ENCODE peak calls at places on chromosome 3, in five cellular contexts. X is HCT116, N is HepG2, I is K562, Z is GM12878. C is an unnamed sample.

GRCh38 chr3:36876181-36876936 is 68.5 kb downstream of the TRANK1 start:
- DNase-seq in I (peak), N (no peak), Z (peak), X (no peak), C (no peak)

GRCh38 chr3:184582583-184582982 is 21.0 kb downstream of the EPHB3 start:
- DNase-seq in I (no peak), X (no peak), N (no peak), Z (no peak), C (no peak)

GRCh38 chr3:153244961-153245360 is 82.9 kb downstream of the RAP2B start:
- DNase-seq in X (no peak), Z (no peak), I (no peak), N (no peak), C (no peak)

GRCh38 chr3:106510206-106510605 is 641.4 kb upstream of the CBLB start:
- DNase-seq in I (no peak), Z (no peak), N (no peak), X (no peak), C (no peak)

GRCh38 chr3:10814623-10815022 is 1.4 kb upstream of the SLC6A11 start:
- DNase-seq in Z (no peak), I (no peak), X (no peak), N (no peak), C (no peak)

GRCh38 chr3:140636452-140637138 is 41.3 kb upstream of the TRIM42 start:
- DNase-seq in X (no peak), I (no peak), Z (no peak), N (no peak), C (no peak)

GRCh38 chr3:101495552-101495951 is 17.5 kb downstream of the SENP7 start:
- DNase-seq in X (no peak), N (no peak), I (no peak), Z (no peak), C (no peak)

GRCh38 chr3:192573240-192573639 is 154.1 kb downstream of the FGF12 start:
- DNase-seq in I (no peak), Z (no peak), N (no peak), X (no peak), C (no peak)

GRCh38 chr3:118332699-118333098 is 701.9 kb downstream of the IGSF11 start:
- DNase-seq in Z (no peak), X (no peak), I (no peak), N (no peak), C (no peak)

GRCh38 chr3:66582721-66583141 is 81.9 kb upstream of the LRIG1 start:
- DNase-seq in Z (peak), I (no peak), N (no peak), X (no peak), C (no peak)

GRCh38 chr3:49856181-49857005 is at the start of gene TRAIP:
- DNase-seq in Z (peak), N (peak), I (peak), X (peak), C (peak)

GRCh38 chr3:76231258-76231657 is 445.9 kb upstream of the ZNF717 start:
- DNase-seq in X (no peak), I (no peak), N (no peak), Z (no peak), C (no peak)

GRCh38 chr3:120284702-120285507 is at the start of gene GPR156:
- DNase-seq in X (no peak), Z (no peak), I (peak), N (no peak), C (peak)

GRCh38 chr3:182925330-182925943 is 54.9 kb downstream of the DCUN1D1 start:
- DNase-seq in I (no peak), Z (peak), N (no peak), X (no peak), C (no peak)

GRCh38 chr3:104632947-104633346 is 733.8 kb upstream of the ALCAM start:
- DNase-seq in X (no peak), I (no peak), N (no peak), Z (no peak), C (no peak)

GRCh38 chr3:39287216-39287858 is 7.5 kb upstream of the CX3CR1 start:
- DNase-seq in Z (no peak), I (peak), X (no peak), N (no peak), C (no peak)

GRCh38 chr3:122974764-122975162 is 52.8 kb downstream of the SEMA5B start:
- DNase-seq in Z (no peak), X (no peak), I (no peak), N (no peak), C (no peak)

DNA sequence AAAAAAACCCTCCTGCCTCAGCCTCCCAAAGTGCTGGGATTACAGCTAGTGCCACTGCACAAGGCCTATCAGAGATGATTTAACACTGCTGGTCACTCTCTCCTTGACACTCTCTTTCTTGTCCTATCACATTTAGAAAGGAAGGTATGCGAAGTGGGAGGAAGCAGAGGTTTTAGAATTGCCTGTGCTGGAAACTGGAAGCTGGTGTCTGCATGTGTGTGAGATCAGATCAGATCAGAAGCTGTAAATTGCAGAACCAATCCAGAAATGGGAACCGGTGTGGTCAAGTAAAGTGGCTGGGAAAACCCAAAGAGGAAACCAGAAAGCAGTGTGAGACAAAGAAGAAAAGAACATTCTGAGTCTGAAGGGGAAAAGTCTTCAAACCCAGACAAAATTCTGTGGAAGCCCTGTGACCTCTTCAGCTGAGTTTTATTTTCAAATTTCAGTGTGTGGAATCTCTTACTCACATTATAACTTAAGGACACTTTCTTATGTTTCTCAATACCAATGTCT is 2.8 kb downstream of the EFHB start:
- DNase-seq in X (no peak), I (no peak), N (no peak), Z (peak), C (no peak)
- TF ChIP-seq YY1 in X (no peak), I (no peak), N (no peak), Z (no peak), C (no peak)

GRCh38 chr3:72348357-72348756 is 499.9 kb downstream of the SHQ1 start:
- DNase-seq in N (no peak), Z (no peak), I (no peak), X (no peak), C (no peak)

GRCh38 chr3:72347819-72348319 is 500.4 kb downstream of the SHQ1 start:
- DNase-seq in X (no peak), N (no peak), Z (peak), I (no peak), C (no peak)

GRCh38 chr3:72345980-72346379 is 502.3 kb downstream of the SHQ1 start:
- DNase-seq in X (no peak), N (no peak), I (no peak), Z (no peak), C (no peak)

GRCh38 chr3:72345237-72345878 is 502.9 kb downstream of the SHQ1 start:
- DNase-seq in Z (no peak), N (no peak), X (no peak), I (no peak), C (no peak)

DNA sequence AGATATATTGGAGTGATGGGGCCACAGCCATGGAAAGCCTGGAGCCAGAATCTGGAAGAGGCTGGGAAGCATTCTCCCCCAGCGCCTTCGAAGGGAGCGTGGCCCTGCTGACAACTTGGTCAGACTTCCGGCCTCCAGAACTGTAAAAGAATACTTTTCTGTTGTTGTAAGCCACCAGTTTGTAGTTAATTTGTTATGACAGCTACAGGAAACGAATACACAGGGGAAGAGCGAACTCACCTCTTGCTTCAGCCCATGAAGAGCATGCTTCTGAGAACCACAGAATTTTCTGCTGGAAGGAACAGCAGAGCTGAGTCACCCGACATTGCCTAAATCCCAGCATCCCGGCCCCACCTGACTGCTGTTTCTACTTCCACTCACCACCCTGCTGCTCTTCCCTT is 501.7 kb downstream of the SHQ1 start:
- DNase-seq in I (no peak), Z (no peak), N (no peak), X (no peak), C (no peak)
- TF ChIP-seq JUND in I (no peak), Z (no peak), N (no peak), X (no peak), C (peak)

GRCh38 chr3:111695584-111696213 is 100.6 kb upstream of the ZBED2 start:
- DNase-seq in X (no peak), Z (no peak), I (no peak), N (peak), C (no peak)

GRCh38 chr3:111690242-111690641 is 95.1 kb upstream of the ZBED2 start:
- DNase-seq in X (no peak), N (no peak), I (no peak), Z (no peak), C (no peak)

GRCh38 chr3:111694471-111694870 is 99.3 kb upstream of the ZBED2 start:
- DNase-seq in N (no peak), X (no peak), Z (no peak), I (no peak), C (no peak)

GRCh38 chr3:111691293-111691909 is 96.3 kb upstream of the ZBED2 start:
- DNase-seq in Z (no peak), X (no peak), N (peak), I (no peak), C (peak)

GRCh38 chr3:111692593-111693552 is 97.7 kb upstream of the ZBED2 start:
- DNase-seq in N (no peak), X (no peak), I (no peak), Z (no peak), C (no peak)
- TF ChIP-seq YY1 in N (no peak), X (no peak), I (no peak), Z (no peak), C (no peak)

DNA sequence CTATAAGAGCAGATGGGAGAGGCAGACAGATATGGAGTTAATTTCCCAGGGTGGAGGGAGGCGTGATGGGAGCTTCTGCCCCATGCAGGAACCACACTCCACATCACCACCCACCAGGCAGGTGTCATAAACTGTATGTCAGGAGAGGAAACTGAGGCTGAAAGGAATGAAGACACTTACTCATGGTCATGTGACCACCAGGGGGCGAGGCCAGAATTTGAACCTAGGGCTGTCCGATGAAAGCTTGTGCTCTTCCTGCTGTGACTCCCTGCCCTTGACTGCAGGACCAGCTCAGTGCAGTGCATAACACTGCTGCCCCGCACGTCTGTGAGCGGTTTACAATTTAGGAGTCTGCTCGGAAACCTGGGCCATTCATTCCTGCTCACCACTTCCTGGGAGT is 28.8 kb downstream of the NUP210 start:
- DNase-seq in Z (no peak), N (no peak), X (no peak), I (no peak), C (no peak)
- TF ChIP-seq JUND in Z (no peak), N (no peak), X (no peak), I (no peak), C (no peak)

GRCh38 chr3:173983353-173983752 is 585.8 kb downstream of the NLGN1 start:
- DNase-seq in Z (no peak), I (no peak), N (no peak), X (no peak), C (no peak)

GRCh38 chr3:173976281-173976680 is 578.7 kb downstream of the NLGN1 start:
- DNase-seq in N (no peak), X (no peak), Z (no peak), I (no peak), C (no peak)

GRCh38 chr3:173977747-173978146 is 580.2 kb downstream of the NLGN1 start:
- DNase-seq in X (no peak), N (no peak), Z (no peak), I (no peak), C (no peak)
- TF ChIP-seq YY1 in X (no peak), N (no peak), Z (no peak), I (no peak), C (no peak)

DNA sequence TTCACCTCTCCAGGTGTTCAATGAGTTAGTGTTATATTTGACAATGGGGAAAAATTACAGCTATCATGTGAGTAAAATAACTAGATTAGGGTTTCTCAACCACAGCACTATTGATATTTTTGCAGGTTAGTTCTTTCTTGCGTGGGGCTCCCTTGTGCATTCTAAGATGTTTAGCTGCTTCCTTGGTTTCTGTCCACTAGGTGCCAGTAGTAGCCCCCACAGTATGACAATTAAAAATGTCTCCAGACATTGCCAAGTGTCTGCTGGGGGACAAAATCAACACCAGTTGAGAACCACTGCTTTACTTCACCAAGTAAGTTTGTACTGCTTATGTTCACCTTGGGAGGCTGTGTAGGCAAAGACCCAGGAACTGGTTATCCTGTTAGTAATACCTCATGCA is 618.7 kb downstream of the EDEM1 start:
- DNase-seq in I (no peak), X (no peak), Z (no peak), N (no peak), C (no peak)
- TF ChIP-seq JUND in I (no peak), X (no peak), Z (no peak), N (no peak), C (no peak)

GRCh38 chr3:71254658-71255057 is 328.9 kb downstream of the FOXP1 start:
- DNase-seq in N (peak), X (no peak), Z (no peak), I (no peak), C (no peak)

GRCh38 chr3:71260782-71261181 is 322.7 kb downstream of the FOXP1 start:
- DNase-seq in Z (no peak), X (no peak), N (no peak), I (no peak), C (no peak)

GRCh38 chr3:71255498-71255897 is 328.0 kb downstream of the FOXP1 start:
- DNase-seq in X (no peak), N (no peak), I (no peak), Z (no peak), C (no peak)

GRCh38 chr3:71258526-71258925 is 325.0 kb downstream of the FOXP1 start:
- DNase-seq in I (no peak), X (no peak), Z (no peak), N (peak), C (no peak)

DNA sequence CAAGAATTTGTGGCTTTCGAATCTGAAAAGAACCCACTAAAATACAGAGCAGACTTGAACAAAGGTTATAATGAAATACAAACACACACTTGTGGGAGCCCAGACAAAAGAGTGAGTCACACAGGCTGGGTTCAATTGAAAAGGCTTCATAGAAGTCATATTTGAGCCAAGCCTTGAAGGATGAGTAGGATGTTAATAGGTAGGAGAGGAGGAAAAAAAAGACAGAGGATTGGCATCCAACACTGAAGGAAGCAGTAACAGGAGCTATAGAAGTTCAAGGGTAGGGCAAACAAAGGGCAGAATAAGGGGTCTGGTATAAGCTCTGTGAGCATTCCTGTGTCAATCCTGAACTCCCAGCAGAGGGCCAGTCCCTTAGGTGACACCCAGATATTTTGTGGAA is 325.4 kb downstream of the FOXP1 start:
- DNase-seq in I (no peak), N (peak), X (no peak), Z (no peak), C (no peak)
- TF ChIP-seq YY1 in I (no peak), N (no peak), X (no peak), Z (no peak), C (no peak)

C was measured in SK-N-SH.